ENCODE peak calls at places on chromosomes 3 and 15, in nine cellular contexts. Q, C, O, T, F, V, W, U and Z are unnamed samples. For H3K9me3, the result is how much of the 10 kb centered on the place peaks cover.

GRCh38 chr3:13683772-13684171 is 134.8 kb downstream of the FBLN2 start:
- DNase-seq in O (no peak), U (no peak), F (no peak), Q (no peak), V (no peak), W (no peak), T (no peak), C (no peak), Z (no peak)

GRCh38 chr15:29822685-29823459 is 604 bp upstream of the TJP1 start:
- DNase-seq in O (peak), T (peak), F (no peak), W (no peak), C (peak), U (peak), Q (peak), V (no peak), Z (peak)

GRCh38 chr3:142888099-142888483 is 792 bp downstream of the PCOLCE2 start:
- DNase-seq in W (no peak), U (no peak), F (no peak), T (peak), O (no peak), C (no peak), Q (no peak), V (peak), Z (no peak)

GRCh38 chr3:10779293-10779805 is 36.7 kb upstream of the SLC6A11 start:
- DNase-seq in V (no peak), O (no peak), T (no peak), F (no peak), W (no peak), Q (no peak), C (no peak), U (no peak), Z (no peak)

GRCh38 chr3:99131876-99132275 is 230.4 kb upstream of the DCBLD2 start:
- DNase-seq in Q (no peak), W (no peak), T (no peak), U (no peak), O (no peak), V (no peak), C (no peak), F (no peak), Z (no peak)

GRCh38 chr3:79809106-79809505 is 41.3 kb upstream of the ROBO1 start:
- DNase-seq in C (no peak), V (no peak), O (no peak), T (no peak), Q (no peak), U (no peak), W (no peak), F (no peak), Z (no peak)

GRCh38 chr15:48337626-48338025 is 6.4 kb downstream of the DUT start:
- DNase-seq in F (no peak), U (no peak), T (no peak), C (no peak), V (no peak), O (no peak), Q (no peak), W (no peak), Z (no peak)

GRCh38 chr3:15315003-15315402 is 17.4 kb downstream of the SH3BP5 start:
- DNase-seq in V (no peak), T (no peak), F (no peak), C (no peak), U (no peak), W (no peak), Q (peak), O (no peak), Z (no peak)

GRCh38 chr15:64267331-64267973 is 88.5 kb downstream of the CSNK1G1 start:
- DNase-seq in V (no peak), Q (no peak), W (no peak), T (no peak), C (no peak), U (no peak), F (no peak), O (no peak), Z (no peak)

GRCh38 chr15:44207643-44208042 is 12.6 kb upstream of the FRMD5 start:
- DNase-seq in Q (no peak), T (no peak), O (no peak), C (no peak), W (no peak), U (no peak), F (no peak), V (no peak), Z (no peak)

GRCh38 chr3:162492446-162493081 is 996.0 kb downstream of the OTOL1 start:
- DNase-seq in T (peak), Q (no peak), U (no peak), O (no peak), C (no peak), V (no peak), W (no peak), F (no peak), Z (no peak)

GRCh38 chr3:40878464-40878905 is 320.8 kb upstream of the CTNNB1 start:
- DNase-seq in F (no peak), W (no peak), O (no peak), Q (no peak), C (no peak), V (no peak), T (no peak), U (no peak), Z (no peak)
- H3K4me3 ChIP-seq in F (no peak), W (no peak), O (no peak), Q (no peak), C (no peak), V (no peak), T (no peak), U (no peak), Z (no peak)

GRCh38 chr15:25178835-25179672 is 224.3 kb downstream of the SNRPN start:
- DNase-seq in T (no peak), O (peak), F (no peak), V (no peak), U (no peak), C (peak), Q (no peak), W (no peak), Z (peak)
- H3K9me3 ChIP-seq in T (under half), O (half or more), F (under half), V (under half), U (half or more), C (under half), Q (under half), W (half or more), Z (under half)

DNA sequence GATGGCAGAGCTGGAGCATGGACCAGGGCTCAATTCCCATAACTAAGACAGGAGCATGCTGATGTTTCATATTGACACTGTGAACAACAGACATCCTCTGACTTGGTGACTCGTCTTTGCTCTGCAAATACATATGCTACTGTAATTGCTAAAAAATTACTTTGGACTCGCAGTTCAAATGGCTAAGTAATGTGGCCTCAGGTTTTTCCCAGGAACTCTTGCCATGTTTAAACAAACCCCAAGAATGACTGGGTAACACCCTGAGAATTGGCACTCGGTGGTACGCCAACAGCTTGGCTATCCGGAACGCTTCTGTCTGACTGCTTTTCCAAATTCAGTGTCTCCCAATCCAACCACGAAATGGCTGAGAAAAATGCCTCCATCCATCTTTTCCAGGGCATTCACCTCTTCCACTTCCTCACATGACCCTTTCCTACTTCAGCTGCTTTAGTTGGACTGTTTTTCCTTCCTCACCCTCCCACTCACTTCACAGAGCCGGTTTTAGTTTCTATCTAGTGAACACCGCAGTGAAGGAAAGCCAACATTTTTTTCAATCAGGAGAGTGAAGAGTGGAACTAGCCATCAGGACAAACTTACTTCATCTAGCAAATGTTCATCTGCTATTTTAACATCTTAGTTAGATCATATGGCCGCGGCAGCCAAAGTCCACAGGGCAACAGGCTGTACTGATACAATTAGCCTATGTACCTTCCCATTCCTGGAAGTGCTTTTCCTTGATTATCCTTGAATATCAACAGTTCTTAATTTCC is 456.5 kb upstream of the THBS1 start:
- DNase-seq in C (no peak), T (no peak), O (no peak), Q (no peak), F (no peak), U (peak), V (no peak), W (no peak), Z (no peak)
- TF ChIP-seq EP300 in C (no peak), T (no peak), O (no peak), Q (no peak), F (no peak), U (no peak), V (no peak), W (no peak), Z (no peak)

GRCh38 chr15:67825880-67826716 is 789 bp downstream of the SKOR1 start:
- DNase-seq in V (no peak), U (no peak), F (no peak), W (no peak), O (no peak), C (no peak), Q (no peak), T (no peak), Z (no peak)
- H3K4me3 ChIP-seq in V (peak), U (no peak), F (no peak), W (peak), O (peak), C (peak), Q (peak), T (peak), Z (no peak)

DNA sequence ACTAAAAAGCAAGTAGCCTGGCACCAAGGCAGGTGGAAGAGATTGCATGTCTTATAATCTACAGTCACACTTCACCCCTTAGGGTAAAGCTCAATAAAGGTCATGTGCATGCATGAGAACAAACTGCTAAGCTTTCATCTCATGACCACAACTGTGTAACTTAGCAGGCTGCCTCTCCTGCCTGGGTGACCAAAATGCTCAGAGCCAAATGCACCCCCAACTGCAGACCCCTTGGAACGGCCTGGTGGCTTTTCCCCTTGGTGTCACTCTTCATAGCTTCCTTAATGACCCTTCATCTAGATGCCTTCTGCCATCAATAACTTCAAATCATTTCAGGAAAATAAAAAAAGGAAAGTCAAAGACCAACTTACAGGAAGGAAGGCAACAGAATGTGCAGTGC is 88.1 kb downstream of the ADAMTS17 start:
- DNase-seq in W (no peak), F (no peak), Q (no peak), C (peak), O (no peak), U (no peak), V (no peak), T (no peak), Z (no peak)
- H3K9me3 ChIP-seq in W (under half), F (under half), Q (under half), C (under half), O (under half), U (under half), V (under half), T (under half), Z (under half)

GRCh38 chr15:31369716-31370115 is 43.1 kb downstream of the KLF13 start:
- DNase-seq in U (no peak), O (no peak), Q (no peak), V (no peak), T (no peak), W (no peak), C (no peak), F (no peak), Z (no peak)
- TF ChIP-seq EP300 in U (no peak), O (no peak), Q (no peak), V (no peak), T (no peak), W (no peak), C (no peak), F (no peak), Z (no peak)

GRCh38 chr15:90986790-90987507 is 7.4 kb downstream of the PRC1 start:
- DNase-seq in F (no peak), W (no peak), U (no peak), O (no peak), C (no peak), V (no peak), Q (no peak), T (no peak), Z (peak)

GRCh38 chr15:90987561-90988141 is 6.7 kb downstream of the PRC1 start:
- DNase-seq in Q (no peak), U (no peak), C (no peak), O (no peak), T (no peak), F (no peak), W (no peak), V (no peak), Z (no peak)

GRCh38 chr15:90989040-90989768 is 5.1 kb downstream of the PRC1 start:
- DNase-seq in C (no peak), Q (no peak), O (no peak), T (no peak), F (no peak), W (no peak), U (no peak), V (no peak), Z (no peak)

GRCh38 chr15:90990446-90990845 is 3.9 kb downstream of the PRC1 start:
- DNase-seq in U (no peak), O (no peak), W (no peak), T (no peak), F (no peak), C (no peak), Q (no peak), V (no peak), Z (no peak)

GRCh38 chr15:90988249-90988648 is 6.1 kb downstream of the PRC1 start:
- DNase-seq in W (no peak), V (no peak), T (no peak), O (no peak), U (no peak), Q (no peak), F (no peak), C (no peak), Z (no peak)
- H3K4me3 ChIP-seq in W (no peak), V (no peak), T (no peak), O (no peak), U (no peak), Q (no peak), F (no peak), C (no peak), Z (no peak)